ENCODE peak calls at places on chromosome 20, in four cellular contexts. E is endothelial cell; P is T-cell; T is NK-92 treated with Interleukin-12 subunit alpha and Interleukin-12 subunit beta, amount 100 ng/mL, for 24 hours. R is an unnamed sample.

GRCh38 chr20:20018366-20018765 is 1.2 kb downstream of the NAA20 start:
- DNase-seq in E (no peak), P (no peak), T (no peak), R (no peak)

GRCh38 chr20:63453029-63453523 is 19.4 kb downstream of the KCNQ2 start:
- DNase-seq in E (no peak), P (peak), T (no peak), R (no peak)

GRCh38 chr20:19911810-19912382 is 105.3 kb upstream of the NAA20 start:
- DNase-seq in E (no peak), P (no peak), T (no peak), R (no peak)

GRCh38 chr20:31606678-31606927 is 1.5 kb downstream of the ID1 start:
- DNase-seq in E (no peak), P (no peak), T (no peak), R (no peak)

GRCh38 chr20:20410678-20411077 is 42.8 kb downstream of the INSM1 start:
- DNase-seq in E (peak), P (no peak), T (no peak), R (no peak)

GRCh38 chr20:51134405-51134804 is 111.5 kb upstream of the KCNG1 start:
- DNase-seq in E (no peak), P (no peak), T (peak), R (no peak)

GRCh38 chr20:47705497-47705856 is 79.8 kb downstream of the SULF2 start:
- DNase-seq in E (no peak), P (no peak), T (no peak), R (no peak)

GRCh38 chr20:61801428-61801827 is 264.3 kb downstream of the TAF4 start:
- DNase-seq in E (no peak), P (no peak), T (no peak), R (no peak)

GRCh38 chr20:43798591-43799149 is 71.9 kb upstream of the GTSF1L start:
- DNase-seq in E (no peak), P (no peak), T (no peak), R (no peak)

GRCh38 chr20:38172344-38172743 is 7.3 kb upstream of the TGM2 start:
- DNase-seq in E (no peak), P (no peak), T (no peak), R (no peak)

GRCh38 chr20:23753589-23753988 is 2.9 kb upstream of the CST1 start:
- DNase-seq in E (no peak), P (no peak), T (no peak), R (no peak)

GRCh38 chr20:32241807-32242206 is 34.1 kb downstream of the POFUT1 start:
- DNase-seq in E (no peak), P (no peak), T (no peak), R (no peak)

GRCh38 chr20:40865095-40865494 is 163.5 kb upstream of the TOP1 start:
- DNase-seq in E (no peak), P (no peak), T (no peak), R (no peak)

GRCh38 chr20:36825374-36826104 is 50.4 kb upstream of the TLDC2 start:
- DNase-seq in E (no peak), P (no peak), T (no peak), R (no peak)

GRCh38 chr20:11267131-11267761 is 593.4 kb upstream of the JAG1 start:
- DNase-seq in E (no peak), P (no peak), T (peak), R (no peak)

GRCh38 chr20:14948416-14948815 is 611.0 kb upstream of the FLRT3 start:
- DNase-seq in E (no peak), P (no peak), T (no peak), R (no peak)

GRCh38 chr20:5621305-5621704 is 128.9 kb upstream of the SHLD1 start:
- DNase-seq in E (no peak), P (no peak), T (no peak), R (no peak)

GRCh38 chr20:15396900-15397299 is 1059.5 kb upstream of the FLRT3 start:
- DNase-seq in E (no peak), P (no peak), T (no peak), R (no peak)